ENCODE peak calls at places on chromosomes 2 and 18, in five cellular contexts. V is stomach, K is lower leg skin, N is GM12865, L is AG04449. M is an unnamed sample.

GRCh38 chr2:45928946-45929345 is 277.5 kb downstream of the PRKCE start:
- DNase-seq in V (no peak), K (no peak), N (no peak), L (no peak), M (no peak)

GRCh38 chr2:43174368-43175186 is 51.8 kb downstream of the ZFP36L2 start:
- DNase-seq in V (peak), K (no peak), N (peak), L (no peak), M (no peak)

GRCh38 chr2:212037062-212037461 is 501.5 kb downstream of the ERBB4 start:
- DNase-seq in V (no peak), K (no peak), N (no peak), L (no peak), M (no peak)

GRCh38 chr2:32627441-32627900 is 379 bp upstream of the TTC27 start:
- DNase-seq in V (peak), K (peak), N (no peak), L (no peak), M (no peak)

GRCh38 chr2:171531291-171531690 is 9.0 kb downstream of the CYBRD1 start:
- DNase-seq in V (no peak), K (no peak), N (no peak), L (no peak), M (peak)

GRCh38 chr2:74177697-74178096 is 982 bp downstream of the MOB1A start:
- DNase-seq in V (no peak), K (no peak), N (no peak), L (no peak), M (no peak)

GRCh38 chr18:25289040-25289631 is 62.8 kb downstream of the ZNF521 start:
- DNase-seq in V (no peak), K (no peak), N (no peak), L (peak), M (peak)

GRCh38 chr18:41265047-41265446 is 690.0 kb upstream of the PIK3C3 start:
- DNase-seq in V (no peak), K (no peak), N (no peak), L (no peak), M (no peak)

GRCh38 chr2:219402665-219403515 is 15.2 kb upstream of the DNPEP start:
- DNase-seq in V (peak), K (peak), N (peak), L (peak), M (peak)

GRCh38 chr2:158967731-158968395 is 577 bp upstream of the TANC1 start:
- DNase-seq in V (peak), K (no peak), N (no peak), L (no peak), M (peak)

GRCh38 chr2:215607790-215608189 is 171.9 kb upstream of the FN1 start:
- DNase-seq in V (no peak), K (no peak), N (no peak), L (no peak), M (no peak)

GRCh38 chr2:84807063-84807485 is 73.8 kb downstream of the TRABD2A start:
- DNase-seq in V (peak), K (peak), N (no peak), L (peak), M (peak)

GRCh38 chr18:62863629-62864028 is 148.3 kb downstream of the PHLPP1 start:
- DNase-seq in V (no peak), K (no peak), N (peak), L (no peak), M (peak)

GRCh38 chr2:1713839-1714236 is 30.5 kb downstream of the PXDN start:
- DNase-seq in V (no peak), K (no peak), N (no peak), L (no peak), M (no peak)

GRCh38 chr2:95300391-95300938 is 3.3 kb downstream of the KCNIP3 start:
- DNase-seq in V (peak), K (no peak), N (peak), L (no peak), M (no peak)

GRCh38 chr18:27717816-27718215 is 459.1 kb downstream of the CDH2 start:
- DNase-seq in V (no peak), K (no peak), N (peak), L (no peak), M (no peak)

GRCh38 chr2:74576830-74577229 is 22.3 kb downstream of the DOK1 start:
- DNase-seq in V (no peak), K (peak), N (no peak), L (no peak), M (peak)

GRCh38 chr2:170669909-170670308 is 45.2 kb upstream of the SP5 start:
- DNase-seq in V (no peak), K (no peak), N (no peak), L (no peak), M (no peak)

GRCh38 chr2:17757321-17757720 is 3.4 kb downstream of the GEN1 start:
- DNase-seq in V (no peak), K (no peak), N (no peak), L (no peak), M (no peak)

GRCh38 chr2:120915670-120916069 is 180.0 kb downstream of the GLI2 start:
- DNase-seq in V (no peak), K (no peak), N (no peak), L (no peak), M (no peak)

GRCh38 chr2:64987001-64987962 is 1.9 kb upstream of the SLC1A4 start:
- DNase-seq in V (no peak), K (no peak), N (peak), L (no peak), M (no peak)

GRCh38 chr18:22165049-22165602 is 4.3 kb upstream of the GATA6 start:
- DNase-seq in V (no peak), K (no peak), N (no peak), L (no peak), M (no peak)

GRCh38 chr2:46097714-46098480 is 199.3 kb upstream of the EPAS1 start:
- DNase-seq in V (peak), K (peak), N (no peak), L (peak), M (peak)

GRCh38 chr2:231369580-231370428 is 25.7 kb upstream of the B3GNT7 start:
- DNase-seq in V (no peak), K (no peak), N (no peak), L (no peak), M (no peak)

GRCh38 chr18:22470511-22471181 is 52.9 kb upstream of the CTAGE1 start:
- DNase-seq in V (peak), K (no peak), N (no peak), L (no peak), M (no peak)

GRCh38 chr2:153179808-153180207 is 298.8 kb downstream of the RPRM start:
- DNase-seq in V (no peak), K (no peak), N (no peak), L (no peak), M (no peak)

GRCh38 chr2:219570924-219571310 is 422 bp downstream of the OBSL1 start:
- DNase-seq in V (no peak), K (no peak), N (no peak), L (no peak), M (no peak)

GRCh38 chr2:239151201-239152131 is 249.4 kb downstream of the HDAC4 start:
- DNase-seq in V (peak), K (peak), N (no peak), L (no peak), M (no peak)

GRCh38 chr18:27014841-27015240 is 149.3 kb upstream of the AQP4 start:
- DNase-seq in V (no peak), K (no peak), N (no peak), L (no peak), M (no peak)

GRCh38 chr2:234091432-234091879 is 41.0 kb downstream of the SPP2 start:
- DNase-seq in V (peak), K (no peak), N (no peak), L (no peak), M (no peak)

GRCh38 chr18:10367846-10368245 is 86.6 kb upstream of the APCDD1 start:
- DNase-seq in V (no peak), K (no peak), N (no peak), L (no peak), M (no peak)

GRCh38 chr18:35619468-35619867 is 37.9 kb downstream of the GALNT1 start:
- DNase-seq in V (no peak), K (peak), N (no peak), L (no peak), M (no peak)

GRCh38 chr2:232042911-232043564 is 81.5 kb downstream of the DIS3L2 start:
- DNase-seq in V (no peak), K (no peak), N (no peak), L (no peak), M (no peak)

GRCh38 chr2:9336209-9336533 is 87.2 kb downstream of the ITGB1BP1 start:
- DNase-seq in V (no peak), K (no peak), N (peak), L (no peak), M (no peak)

GRCh38 chr2:113157108-113157896 is 16.5 kb upstream of the PSD4 start:
- DNase-seq in V (peak), K (no peak), N (peak), L (no peak), M (no peak)

GRCh38 chr2:19232312-19232711 is 126.1 kb downstream of the OSR1 start:
- DNase-seq in V (no peak), K (no peak), N (no peak), L (no peak), M (no peak)

GRCh38 chr2:183477296-183477695 is 353.1 kb downstream of the NUP35 start:
- DNase-seq in V (no peak), K (no peak), N (no peak), L (no peak), M (no peak)

GRCh38 chr2:69831354-69831905 is 2.0 kb downstream of the GMCL1 start:
- DNase-seq in V (no peak), K (no peak), N (no peak), L (no peak), M (no peak)

GRCh38 chr2:79640001-79640400 is 127.2 kb downstream of the CTNNA2 start:
- DNase-seq in V (no peak), K (no peak), N (no peak), L (no peak), M (no peak)

GRCh38 chr2:209380278-209380677 is 43.6 kb upstream of the MAP2 start:
- DNase-seq in V (no peak), K (no peak), N (peak), L (no peak), M (no peak)

GRCh38 chr2:65999790-66000189 is 435.1 kb upstream of the MEIS1 start:
- DNase-seq in V (no peak), K (no peak), N (no peak), L (no peak), M (no peak)
- TF ChIP-seq CTCF in V (no peak), K (no peak), N (no peak), L (no peak), M (no peak)

GRCh38 chr18:50614838-50615237 is 55.0 kb downstream of the MAPK4 start:
- DNase-seq in V (no peak), K (peak), N (no peak), L (no peak), M (no peak)

GRCh38 chr18:50611529-50611941 is 51.6 kb downstream of the MAPK4 start:
- DNase-seq in V (no peak), K (no peak), N (no peak), L (no peak), M (no peak)

GRCh38 chr18:50606609-50607008 is 46.7 kb downstream of the MAPK4 start:
- DNase-seq in V (no peak), K (no peak), N (no peak), L (no peak), M (no peak)

GRCh38 chr18:50607374-50607933 is 47.6 kb downstream of the MAPK4 start:
- DNase-seq in V (no peak), K (no peak), N (no peak), L (no peak), M (no peak)

DNA sequence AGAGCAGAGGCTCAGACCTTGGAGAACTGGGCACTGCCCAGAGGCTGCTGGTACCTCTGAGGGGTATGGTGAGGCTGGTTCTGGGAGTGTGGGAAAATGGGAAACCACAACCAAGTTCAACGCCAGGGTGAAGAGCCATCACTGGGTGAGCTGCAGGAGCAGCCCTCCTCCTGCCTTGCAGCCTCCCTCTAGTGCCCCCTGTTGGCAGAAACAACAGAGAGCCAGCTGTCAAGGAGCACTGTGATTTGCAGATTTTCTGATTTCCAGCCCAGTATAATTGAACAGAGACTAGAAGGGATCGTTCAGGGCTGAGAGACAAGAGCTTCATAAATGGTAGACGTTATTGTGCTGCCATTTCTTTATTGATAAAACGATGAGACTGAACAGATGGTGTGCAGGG is 50.5 kb downstream of the MAPK4 start:
- DNase-seq in V (no peak), K (no peak), N (peak), L (no peak), M (no peak)
- TF ChIP-seq CTCF in V (no peak), K (no peak), N (peak), L (no peak), M (no peak)

DNA sequence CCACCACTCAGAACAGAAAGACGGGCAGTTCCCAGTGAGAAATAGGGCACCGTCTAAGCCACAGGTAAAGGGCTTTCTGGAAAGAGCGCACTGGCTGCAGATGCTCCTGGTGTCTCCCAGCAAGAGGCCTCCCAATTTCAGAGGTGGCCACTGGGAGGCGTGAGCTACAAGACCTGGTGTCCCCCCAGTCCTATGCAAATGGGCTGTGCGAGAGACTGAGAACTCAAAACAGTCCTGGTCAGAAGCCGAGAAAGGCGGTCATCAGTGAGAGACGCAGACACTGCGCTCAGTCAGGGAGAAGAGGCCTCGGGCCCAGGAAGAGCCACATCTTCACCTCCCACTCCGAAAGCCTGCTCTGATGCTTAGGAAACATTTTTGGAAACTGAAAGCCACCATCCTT is 179.5 kb downstream of the EIPR1 start:
- DNase-seq in V (no peak), K (no peak), N (peak), L (no peak), M (no peak)
- TF ChIP-seq CTCF in V (no peak), K (no peak), N (peak), L (no peak), M (no peak)

GRCh38 chr2:140893685-140894084 is 1237.1 kb downstream of the LRP1B start:
- DNase-seq in V (no peak), K (no peak), N (no peak), L (peak), M (no peak)

GRCh38 chr2:140892429-140892828 is 1238.4 kb downstream of the LRP1B start:
- DNase-seq in V (no peak), K (no peak), N (no peak), L (peak), M (no peak)

GRCh38 chr2:140892911-140893637 is 1237.7 kb downstream of the LRP1B start:
- DNase-seq in V (no peak), K (no peak), N (no peak), L (no peak), M (no peak)

GRCh38 chr2:140895378-140895777 is 1235.4 kb downstream of the LRP1B start:
- DNase-seq in V (no peak), K (no peak), N (no peak), L (no peak), M (no peak)

GRCh38 chr2:140891614-140892212 is 1239.1 kb downstream of the LRP1B start:
- DNase-seq in V (no peak), K (no peak), N (no peak), L (no peak), M (no peak)
- TF ChIP-seq CTCF in V (no peak), K (no peak), N (no peak), L (no peak), M (no peak)

DNA sequence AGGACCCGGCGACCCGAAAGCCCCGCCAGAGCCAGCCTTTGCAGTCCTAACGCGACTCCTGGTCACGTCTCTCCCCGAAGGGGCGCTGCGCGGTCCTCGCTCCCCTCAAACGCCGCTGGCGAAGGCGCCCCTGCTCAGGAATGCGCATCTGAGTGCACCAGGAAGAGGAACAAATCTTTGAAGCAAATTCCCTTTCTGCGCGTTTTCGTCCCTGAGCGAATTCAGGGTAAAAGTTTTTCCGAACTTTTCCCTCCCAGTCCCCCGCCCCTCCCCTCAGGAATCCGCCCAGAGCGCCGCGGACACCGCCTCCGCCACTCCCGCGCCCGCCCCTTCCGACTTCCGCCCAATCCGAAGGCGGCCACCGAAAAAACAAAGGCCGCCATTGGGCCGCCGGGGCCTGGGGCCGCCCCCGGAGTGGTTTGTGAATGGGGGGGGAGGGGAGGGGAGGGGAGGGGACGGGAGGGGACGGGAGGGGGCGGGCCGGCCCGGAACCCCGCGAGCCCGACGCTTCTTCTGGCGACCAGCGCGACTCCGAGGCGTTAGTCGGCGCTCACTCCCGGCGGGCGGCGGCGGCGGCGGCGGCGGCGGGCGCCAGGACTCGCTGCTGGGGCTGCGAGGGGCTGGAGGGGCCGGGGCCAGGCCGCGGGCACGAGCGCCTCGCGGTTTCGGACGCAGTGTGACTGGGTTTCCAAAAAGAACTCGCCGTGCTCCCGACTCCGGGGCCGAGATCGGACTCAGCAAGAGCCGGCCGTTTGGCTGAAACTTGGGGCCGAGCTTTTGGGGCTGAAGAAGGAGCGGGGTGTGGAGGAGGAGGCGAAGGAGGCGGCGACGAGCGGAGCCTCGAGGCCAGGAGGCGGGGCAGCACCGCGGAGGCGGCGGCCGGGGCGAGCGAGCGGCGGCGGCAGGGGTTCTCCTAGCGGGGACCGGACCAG is at the start of gene FZD7:
- DNase-seq in V (peak), K (peak), N (peak), L (peak), M (peak)
- TF ChIP-seq CTCF in V (no peak), K (no peak), N (peak), L (peak), M (peak)

GRCh38 chr2:105371156-105371555 is 27.7 kb downstream of the FHL2 start:
- DNase-seq in V (no peak), K (no peak), N (no peak), L (no peak), M (no peak)

GRCh38 chr2:105371810-105372209 is 27.0 kb downstream of the FHL2 start:
- DNase-seq in V (no peak), K (no peak), N (no peak), L (no peak), M (no peak)

GRCh38 chr2:105369777-105370690 is 28.8 kb downstream of the FHL2 start:
- DNase-seq in V (peak), K (peak), N (peak), L (no peak), M (peak)

GRCh38 chr2:105365176-105365575 is 27.8 kb downstream of the C2orf49 start:
- DNase-seq in V (no peak), K (peak), N (no peak), L (no peak), M (no peak)

DNA sequence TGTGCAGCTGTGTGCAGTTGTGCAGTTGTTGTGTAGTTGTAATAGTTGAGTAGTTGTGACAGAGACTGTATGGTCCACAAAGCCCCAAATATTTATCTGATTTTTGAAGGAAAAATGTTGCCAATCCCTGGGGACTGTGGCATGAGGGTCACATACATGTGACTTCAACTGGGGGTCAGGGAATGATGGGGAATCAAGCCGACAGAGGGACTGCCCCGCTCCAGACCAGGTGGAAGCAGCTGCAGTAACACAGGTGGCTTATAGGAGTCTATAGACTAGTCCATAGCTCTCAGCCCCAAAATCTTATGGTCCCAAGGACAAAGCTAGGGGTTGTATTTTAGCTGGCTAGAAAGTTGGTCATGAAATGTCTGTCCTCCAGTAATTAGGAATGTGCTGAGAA is 29.8 kb downstream of the FHL2 start:
- DNase-seq in V (no peak), K (no peak), N (no peak), L (no peak), M (no peak)
- TF ChIP-seq CTCF in V (no peak), K (no peak), N (no peak), L (no peak), M (no peak)

GRCh38 chr18:33440011-33440383 is 524 bp downstream of the CCDC178 start:
- DNase-seq in V (peak), K (no peak), N (peak), L (peak), M (no peak)
- TF ChIP-seq CTCF in V (no peak), K (no peak), N (peak), L (peak), M (peak)